ENCODE peak calls at places on chromosomes 12 and 14, in six cellular contexts. E, D, Z, S, J and O are unnamed samples.

GRCh38 chr12:31019561-31020308 is 53.9 kb upstream of the DDX11 start:
- DNase-seq in E (no peak), D (no peak), Z (no peak), S (no peak), J (no peak), O (no peak)

GRCh38 chr14:60339571-60339970 is 90.5 kb downstream of the PPM1A start:
- DNase-seq in E (no peak), D (no peak), Z (no peak), S (no peak), J (no peak), O (no peak)

GRCh38 chr14:63290741-63291286 is 27.9 kb downstream of the GPHB5 start:
- DNase-seq in E (no peak), D (no peak), Z (no peak), S (no peak), J (no peak), O (no peak)

GRCh38 chr14:104048758-104049496 is 36.6 kb upstream of the ASPG start:
- DNase-seq in E (no peak), D (peak; percentile 15), Z (no peak), S (no peak), J (no peak), O (peak; percentile 16)

GRCh38 chr12:71591601-71592000 is 72.0 kb downstream of the ZFC3H1 start:
- DNase-seq in E (no peak), D (no peak), Z (no peak), S (no peak), J (no peak), O (no peak)

GRCh38 chr12:98793121-98793520 is 148.0 kb downstream of the APAF1 start:
- DNase-seq in E (no peak), D (no peak), Z (no peak), S (no peak), J (no peak), O (no peak)

GRCh38 chr12:75644472-75645072 is 133.2 kb upstream of the KRR1 start:
- DNase-seq in E (no peak), D (no peak), Z (no peak), S (no peak), J (no peak), O (no peak)

GRCh38 chr12:61574339-61574738 is 685.9 kb upstream of the USP15 start:
- DNase-seq in E (no peak), D (no peak), Z (no peak), S (no peak), J (no peak), O (no peak)

GRCh38 chr12:86698581-86698980 is 442.4 kb upstream of the MGAT4C start:
- DNase-seq in E (no peak), D (no peak), Z (no peak), S (no peak), J (no peak), O (no peak)

GRCh38 chr14:68549966-68550705 is 242.7 kb downstream of the ZFP36L1 start:
- DNase-seq in E (no peak), D (no peak), Z (no peak), S (no peak), J (no peak), O (no peak)
- H3K27ac ChIP-seq in E (no peak overlapping the region), D (peak overlapping the region; percentile 100), Z (no peak overlapping the region), S (no peak overlapping the region), J (peak overlapping the region; percentile 98), O (peak overlapping the region; percentile 100)

GRCh38 chr14:24459331-24459730 is 16.8 kb upstream of the SDR39U1 start:
- DNase-seq in E (no peak), D (no peak), Z (no peak), S (no peak), J (no peak), O (no peak)

GRCh38 chr14:24465369-24465768 is 22.8 kb upstream of the SDR39U1 start:
- DNase-seq in E (no peak), D (no peak), Z (no peak), S (no peak), J (no peak), O (no peak)

GRCh38 chr14:24463017-24463805 is 20.6 kb upstream of the SDR39U1 start:
- DNase-seq in E (no peak), D (no peak), Z (no peak), S (peak; percentile 25), J (no peak), O (no peak)

GRCh38 chr14:24461336-24461735 is 18.8 kb upstream of the SDR39U1 start:
- DNase-seq in E (no peak), D (no peak), Z (no peak), S (no peak), J (no peak), O (no peak)

DNA sequence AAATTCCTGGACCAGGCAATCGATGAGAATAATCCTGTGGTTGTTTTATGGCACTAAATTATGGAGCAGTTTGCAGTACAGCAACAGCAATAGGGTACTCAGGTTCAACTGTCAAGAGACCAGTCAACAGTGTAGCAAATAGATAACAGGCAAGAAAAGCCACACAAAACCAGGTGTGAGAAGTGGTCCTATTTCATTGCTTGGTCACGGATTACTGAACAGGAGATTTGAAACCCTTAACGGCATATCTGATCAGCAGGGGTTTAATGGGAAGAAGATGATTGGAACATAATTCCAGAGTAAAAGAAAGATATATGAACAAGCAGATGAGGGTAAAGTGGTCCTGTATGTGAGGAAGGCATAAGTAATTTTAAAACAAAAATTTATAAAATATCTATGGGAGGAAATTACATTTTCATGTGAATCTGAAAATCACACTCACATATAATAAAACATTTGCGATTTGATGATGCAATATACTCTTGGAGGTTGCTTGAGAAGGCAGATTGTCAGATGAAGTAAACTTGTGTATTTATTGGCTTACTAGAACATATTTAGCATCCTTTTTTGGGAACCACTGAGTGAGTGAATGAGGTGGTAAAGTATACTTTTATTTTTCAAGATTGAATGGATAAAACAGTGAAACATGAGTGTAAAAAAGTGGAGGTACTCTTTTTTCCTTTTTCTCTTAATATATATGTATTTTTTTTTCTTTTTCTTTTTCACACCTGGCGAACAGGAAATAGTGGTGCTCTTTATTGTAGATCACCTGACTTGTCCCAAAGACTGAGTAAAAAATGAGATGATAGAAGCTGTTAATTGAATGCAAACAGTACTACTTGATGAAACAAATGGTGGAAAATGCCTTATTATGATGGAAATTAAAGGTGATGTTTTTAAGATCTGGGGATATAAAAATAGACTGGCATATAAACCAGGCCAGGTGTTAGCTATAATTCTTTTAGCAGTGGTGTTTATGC is 21.5 kb upstream of the SDR39U1 start:
- DNase-seq in E (no peak), D (no peak), Z (no peak), S (no peak), J (no peak), O (no peak)
- H3K27ac ChIP-seq in E (no peak overlapping the region), D (no peak overlapping the region), Z (no peak overlapping the region), S (peak overlapping the region; percentile 31), J (no peak overlapping the region), O (no peak overlapping the region)

GRCh38 chr12:9619411-9620179 is 11.9 kb upstream of the KLRB1 start:
- DNase-seq in E (no peak), D (no peak), Z (no peak), S (no peak), J (no peak), O (no peak)

GRCh38 chr12:9615420-9616135 is 7.9 kb upstream of the KLRB1 start:
- DNase-seq in E (peak; percentile 67), D (no peak), Z (no peak), S (no peak), J (no peak), O (no peak)

GRCh38 chr12:9617124-9617523 is 9.4 kb upstream of the KLRB1 start:
- DNase-seq in E (no peak), D (no peak), Z (no peak), S (no peak), J (no peak), O (no peak)
- H3K27ac ChIP-seq in E (no peak overlapping the region), D (no peak overlapping the region), Z (peak overlapping the region; percentile 13), S (no peak overlapping the region), J (no peak overlapping the region), O (no peak overlapping the region)

DNA sequence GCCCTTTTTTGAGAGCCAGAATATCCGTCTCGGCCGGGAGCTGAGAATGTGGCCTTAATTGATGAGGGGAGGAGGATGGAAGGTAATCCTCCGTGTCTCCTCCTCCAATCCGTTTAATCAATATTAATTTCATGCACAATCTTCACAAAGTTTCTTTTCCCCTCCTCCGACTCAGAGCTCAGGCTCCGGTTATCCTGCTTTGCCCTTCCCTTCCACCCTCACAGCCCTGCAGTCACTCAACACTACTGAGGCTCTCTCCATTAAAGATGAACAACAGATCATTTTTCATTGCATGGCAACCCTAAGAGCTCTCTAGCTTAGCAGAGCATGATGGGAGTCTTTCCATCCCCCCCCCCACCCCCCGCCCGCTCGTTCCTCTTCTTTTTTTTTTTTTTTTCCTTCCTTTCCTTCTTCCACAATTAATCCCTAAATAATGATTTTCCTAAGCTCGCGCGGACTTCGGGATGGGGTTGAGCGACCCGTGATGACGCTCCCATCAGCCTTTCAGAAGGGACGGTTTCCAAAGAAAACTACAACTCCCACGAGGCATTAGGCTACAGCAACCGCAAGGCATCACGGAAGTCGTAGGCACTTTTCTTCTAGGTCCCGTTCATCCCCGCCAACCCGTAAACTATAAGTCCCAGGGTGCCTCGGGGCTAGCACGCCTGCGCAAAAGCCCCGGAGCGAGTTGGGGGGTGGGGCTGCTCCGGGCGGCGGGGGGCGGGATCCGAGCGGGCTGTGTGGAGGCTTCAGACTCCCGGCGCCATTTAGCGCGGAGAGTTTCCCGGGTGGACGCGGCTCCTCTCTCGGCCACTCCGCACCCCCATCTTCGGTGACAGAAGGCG is at the start of gene WNK1:
- DNase-seq in E (peak; percentile 96), D (peak; percentile 96), Z (peak; percentile 98), S (peak; percentile 93), J (peak; percentile 97), O (peak; percentile 95)
- H3K27ac ChIP-seq in E (peak within 1 kb of the TSS; percentile 71), D (peak within 1 kb of the TSS; percentile 63), Z (peak within 1 kb of the TSS; percentile 87), S (peak within 1 kb of the TSS; percentile 85), J (peak within 1 kb of the TSS; percentile 75), O (peak within 1 kb of the TSS; percentile 88)

GRCh38 chr12:113297621-113298471 is 37.1 kb downstream of the SLC8B1 start:
- DNase-seq in E (no peak), D (no peak), Z (no peak), S (no peak), J (no peak), O (no peak)
- H3K27ac ChIP-seq in E (no peak overlapping the region), D (no peak overlapping the region), Z (no peak overlapping the region), S (no peak overlapping the region), J (peak overlapping the region; percentile 13), O (no peak overlapping the region)

GRCh38 chr12:116000252-116000651 is 277.2 kb downstream of the MED13L start:
- DNase-seq in E (no peak), D (no peak), Z (no peak), S (no peak), J (no peak), O (no peak)

GRCh38 chr12:115999582-115999981 is 277.9 kb downstream of the MED13L start:
- DNase-seq in E (no peak), D (no peak), Z (no peak), S (no peak), J (no peak), O (no peak)

GRCh38 chr12:115998789-115999478 is 278.6 kb downstream of the MED13L start:
- DNase-seq in E (no peak), D (no peak), Z (no peak), S (no peak), J (no peak), O (no peak)

GRCh38 chr12:115993715-115994114 is 283.8 kb downstream of the MED13L start:
- DNase-seq in E (no peak), D (no peak), Z (no peak), S (no peak), J (no peak), O (no peak)

GRCh38 chr12:115998119-115998633 is 279.3 kb downstream of the MED13L start:
- DNase-seq in E (peak; percentile 12), D (peak; percentile 6), Z (no peak), S (no peak), J (peak; percentile 32), O (no peak)
- H3K27ac ChIP-seq in E (no peak overlapping the region), D (no peak overlapping the region), Z (no peak overlapping the region), S (no peak overlapping the region), J (peak overlapping the region; percentile 14), O (no peak overlapping the region)